ENCODE peak calls at places on chromosomes 7 and 10, in four cellular contexts. I, S, J and Z are unnamed samples. For H3K4me1 and H3K27me3, the result is how much of the 10 kb centered on the place peaks cover.

GRCh38 chr7:121547341-121548092 is 151.4 kb upstream of the FAM3C start:
- DNase-seq in I (no peak), S (peak), J (peak), Z (no peak)

GRCh38 chr7:7306231-7306630 is 123.9 kb downstream of the C1GALT1 start:
- DNase-seq in I (no peak), S (no peak), J (no peak), Z (no peak)

GRCh38 chr10:61836888-61837747 is 64.4 kb upstream of the ARID5B start:
- DNase-seq in I (no peak), S (peak), J (peak), Z (no peak)

GRCh38 chr7:64574481-64575159 is 11.7 kb upstream of the ZNF680 start:
- DNase-seq in I (no peak), S (peak), J (peak), Z (no peak)

GRCh38 chr10:48821692-48822091 is 117.9 kb downstream of the LRRC18 start:
- DNase-seq in I (no peak), S (no peak), J (peak), Z (no peak)

GRCh38 chr10:121416071-121416470 is 182.2 kb downstream of the FGFR2 start:
- DNase-seq in I (no peak), S (no peak), J (no peak), Z (no peak)

GRCh38 chr7:151330656-151331055 is 11.0 kb upstream of the NUB1 start:
- DNase-seq in I (no peak), S (no peak), J (no peak), Z (no peak)

GRCh38 chr10:97922378-97922758 is 72.7 kb downstream of the GOLGA7B start:
- DNase-seq in I (no peak), S (no peak), J (no peak), Z (no peak)

GRCh38 chr10:88347597-88348304 is 235.4 kb downstream of the RNLS start:
- DNase-seq in I (no peak), S (no peak), J (no peak), Z (no peak)

GRCh38 chr10:99667108-99667751 is 7.9 kb downstream of the ENTPD7 start:
- DNase-seq in I (no peak), S (peak), J (peak), Z (no peak)

GRCh38 chr10:87961314-87961713 is 97.9 kb downstream of the PTEN start:
- DNase-seq in I (no peak), S (peak), J (peak), Z (no peak)

GRCh38 chr7:159117366-159118219 is 27.1 kb downstream of the VIPR2 start:
- DNase-seq in I (no peak), S (no peak), J (no peak), Z (no peak)

GRCh38 chr7:39504963-39505362 is 61.2 kb upstream of the YAE1 start:
- DNase-seq in I (no peak), S (peak), J (peak), Z (no peak)

GRCh38 chr7:22861576-22861975 is 38.9 kb upstream of the TOMM7 start:
- DNase-seq in I (no peak), S (no peak), J (no peak), Z (no peak)

GRCh38 chr10:8396675-8397074 is 342.2 kb downstream of the GATA3 start:
- DNase-seq in I (no peak), S (peak), J (peak), Z (no peak)

GRCh38 chr7:50837965-50838364 is 55.3 kb upstream of the GRB10 start:
- DNase-seq in I (no peak), S (peak), J (peak), Z (no peak)

GRCh38 chr7:158016171-158017087 is 571.2 kb downstream of the PTPRN2 start:
- DNase-seq in I (no peak), S (no peak), J (no peak), Z (no peak)

GRCh38 chr7:142357953-142358520 is 100.2 kb upstream of the PRSS58 start:
- DNase-seq in I (no peak), S (peak), J (peak), Z (peak)

GRCh38 chr7:9937944-9938631 is 1035.6 kb upstream of the PHF14 start:
- DNase-seq in I (no peak), S (peak), J (peak), Z (no peak)

DNA sequence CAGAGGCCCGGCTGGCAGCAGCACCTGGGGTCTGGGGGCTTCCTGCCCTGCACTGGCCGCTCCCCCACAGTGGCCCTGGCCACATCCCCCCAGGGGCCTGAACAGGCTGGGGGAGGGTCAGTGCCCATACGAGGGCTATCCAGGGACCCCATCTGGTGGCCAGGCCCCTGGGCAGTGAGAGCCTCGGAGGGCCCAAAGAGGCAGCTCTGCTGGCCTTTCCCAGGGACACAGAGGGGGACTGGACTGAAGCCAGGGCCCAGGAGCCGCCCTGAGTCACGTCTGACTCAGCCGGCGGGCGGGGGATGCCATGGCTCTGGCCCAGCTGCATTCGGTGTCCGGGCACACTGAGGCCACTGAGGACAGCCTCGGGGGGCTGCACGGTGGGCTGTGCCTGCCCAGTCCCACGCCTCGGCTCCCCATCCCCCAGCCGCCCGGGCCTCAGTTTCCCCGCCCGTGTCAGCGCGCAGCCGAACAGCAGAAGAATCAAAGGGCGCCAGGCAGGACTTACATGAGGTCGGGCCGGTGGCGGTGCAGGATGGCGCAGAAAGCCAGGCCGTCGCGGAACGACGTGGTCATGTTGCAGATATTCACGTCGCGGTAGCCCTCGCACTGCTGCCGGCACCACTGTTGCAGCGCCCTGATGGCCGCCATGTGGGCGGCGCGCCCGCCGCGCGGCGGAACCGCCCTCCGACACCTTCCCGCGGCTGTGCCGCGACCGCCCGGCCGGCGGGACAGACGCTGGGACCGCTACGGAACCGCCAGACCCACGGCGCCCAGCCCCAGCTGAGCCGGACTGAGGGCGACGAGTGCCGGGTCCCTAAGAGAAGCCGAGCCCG is at the start of gene MICALL2:
- DNase-seq in I (peak), S (peak), J (peak), Z (no peak)
- H3K4me1 ChIP-seq in I (half or more), S (under half), J (under half), Z (under half)

DNA sequence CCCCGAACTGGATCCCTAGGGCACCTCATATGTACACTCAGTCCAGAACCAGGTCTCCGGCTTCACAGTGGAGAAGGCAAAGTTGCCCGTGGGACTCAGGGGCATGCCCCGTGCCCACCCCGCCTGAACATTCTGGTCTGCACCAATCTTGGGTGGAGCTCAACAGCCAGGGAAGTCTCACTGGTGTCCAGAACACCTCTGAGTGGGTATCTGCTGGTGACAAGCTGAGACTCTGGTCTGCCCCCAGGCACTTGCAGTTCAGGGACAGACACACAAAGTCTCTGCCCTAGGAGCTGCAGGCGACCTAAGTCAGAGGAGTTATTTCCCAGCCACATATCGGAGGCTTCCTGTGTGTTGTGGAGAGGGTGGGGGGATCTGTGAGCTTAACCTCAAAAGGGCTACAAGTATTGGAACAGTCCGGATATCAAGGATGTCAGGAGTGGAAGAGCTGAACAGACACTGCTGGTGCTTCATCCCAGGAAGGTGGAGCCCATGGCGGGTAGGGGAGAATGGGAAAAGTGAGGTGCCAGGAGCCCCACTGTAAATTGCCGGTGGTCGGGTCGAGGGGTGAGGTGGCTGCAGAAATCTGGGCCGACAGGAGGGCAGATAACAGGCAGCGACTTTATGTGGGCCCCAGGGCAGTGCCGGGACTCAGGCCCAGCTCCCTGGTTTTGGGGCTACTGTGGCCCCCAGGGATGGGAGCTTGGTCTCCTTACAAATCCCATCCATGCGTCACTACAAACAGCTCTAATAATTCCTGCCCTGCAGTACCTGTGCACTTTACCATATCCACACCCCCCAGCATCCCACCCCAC is 8.6 kb upstream of the TLX1 start:
- DNase-seq in I (no peak), S (no peak), J (no peak), Z (no peak)
- H3K27me3 ChIP-seq in I (under half), S (half or more), J (half or more), Z (under half)

DNA sequence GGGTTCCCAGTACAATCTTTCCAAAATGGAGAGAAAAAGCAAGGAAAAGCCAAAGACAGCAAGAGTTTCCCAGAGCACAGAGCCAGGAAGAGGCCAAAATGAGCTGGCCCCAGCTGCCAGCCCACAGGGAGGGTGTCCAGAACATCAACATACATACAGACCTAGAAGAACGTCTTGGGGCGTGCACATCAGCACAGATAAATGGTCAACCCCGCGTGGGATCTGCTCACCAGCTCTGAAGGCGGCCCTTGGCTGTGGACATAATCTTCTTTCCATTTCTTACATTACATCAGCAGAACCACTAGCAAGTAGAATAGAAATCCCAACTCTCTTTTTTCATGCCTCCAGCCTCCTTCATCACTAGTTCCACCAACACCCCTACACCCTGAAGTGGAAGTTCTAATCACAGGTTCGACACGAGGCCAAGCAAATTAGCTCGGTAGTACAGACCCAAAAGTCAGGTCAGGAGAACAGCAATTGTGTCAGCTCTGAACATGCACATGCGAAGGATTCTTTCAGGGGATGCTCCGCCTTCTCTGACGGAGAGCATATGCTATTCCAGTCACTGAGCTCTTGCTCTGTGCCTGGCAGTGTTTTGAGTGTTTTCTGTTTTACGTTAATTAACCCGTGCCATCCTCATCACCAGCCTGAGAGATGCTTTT is 16.4 kb downstream of the SH3PXD2A start:
- DNase-seq in I (no peak), S (no peak), J (peak), Z (no peak)
- H3K4me1 ChIP-seq in I (half or more), S (half or more), J (under half), Z (under half)

GRCh38 chr10:100709146-100709545 is 36.2 kb upstream of the PAX2 start:
- DNase-seq in I (no peak), S (no peak), J (no peak), Z (no peak)
- H3K27me3 ChIP-seq in I (under half), S (half or more), J (half or more), Z (under half)